ENCODE peak calls at places on chromosomes 4 and X, in five cellular contexts. E, D, F, Z and A are unnamed samples.

GRCh38 chr4:189845145-189845846 is 95.4 kb upstream of the FRG1 start:
- DNase-seq in E (no peak), D (peak; percentile 1), F (peak; percentile 69), Z (no peak), A (no peak)

GRCh38 chrX:155065035-155065734 is 5.8 kb downstream of the CMC4 start:
- DNase-seq in E (no peak), D (peak; percentile 49), F (peak; percentile 68), Z (no peak), A (no peak)

GRCh38 chr4:98794565-98795205 is 134.2 kb downstream of the EIF4E start:
- DNase-seq in E (no peak), D (peak; percentile 73), F (peak; percentile 70), Z (no peak), A (no peak)

GRCh38 chr4:111808174-111808573 is 337.1 kb upstream of the FAM241A start:
- DNase-seq in E (no peak), D (no peak), F (no peak), Z (no peak), A (no peak)

GRCh38 chr4:84260495-84260894 is 238.6 kb downstream of the NKX6-1 start:
- DNase-seq in E (no peak), D (no peak), F (no peak), Z (no peak), A (no peak)

GRCh38 chr4:111154924-111155323 is 532.0 kb upstream of the PITX2 start:
- DNase-seq in E (no peak), D (no peak), F (no peak), Z (no peak), A (no peak)

GRCh38 chr4:45294464-45294863 is 568.1 kb upstream of the GNPDA2 start:
- DNase-seq in E (no peak), D (no peak), F (no peak), Z (no peak), A (no peak)

GRCh38 chr4:183635333-183635732 is 23.7 kb downstream of the RWDD4 start:
- DNase-seq in E (peak; percentile 73), D (no peak), F (no peak), Z (no peak), A (no peak)

GRCh38 chrX:51456246-51456645 is 40.1 kb downstream of the NUDT11 start:
- DNase-seq in E (no peak), D (no peak), F (no peak), Z (no peak), A (no peak)

GRCh38 chr4:74370912-74371311 is 6.0 kb downstream of the EREG start:
- DNase-seq in E (peak; percentile 69), D (peak; percentile 64), F (peak; percentile 75), Z (peak; percentile 70), A (no peak)

GRCh38 chrX:17812763-17813162 is 48.3 kb downstream of the RAI2 start:
- DNase-seq in E (peak; percentile 49), D (no peak), F (peak; percentile 30), Z (no peak), A (no peak)

GRCh38 chrX:1661048-1661921 is 46.4 kb downstream of the ASMT start:
- DNase-seq in E (peak; percentile 80), D (no peak), F (no peak), Z (peak; percentile 60), A (no peak)

GRCh38 chr4:123396294-123397275 is at the start of gene SPRY1:
- DNase-seq in E (peak; percentile 94), D (peak; percentile 88), F (peak; percentile 84), Z (peak; percentile 89), A (peak; percentile 59)

GRCh38 chrX:4764888-4765287 is 1051.4 kb upstream of the PRKX start:
- DNase-seq in E (no peak), D (no peak), F (no peak), Z (no peak), A (no peak)

GRCh38 chrX:139126493-139126892 is 404.0 kb upstream of the F9 start:
- DNase-seq in E (peak; percentile 65), D (no peak), F (peak; percentile 37), Z (no peak), A (no peak)

GRCh38 chr4:1752284-1753041 is 31.1 kb downstream of the TACC3 start:
- DNase-seq in E (no peak), D (peak; percentile 7), F (no peak), Z (no peak), A (no peak)

GRCh38 chrX:54921427-54922021 is 900 bp downstream of the TRO start:
- DNase-seq in E (peak; percentile 92), D (peak; percentile 72), F (peak; percentile 85), Z (no peak), A (peak; percentile 3)

DNA sequence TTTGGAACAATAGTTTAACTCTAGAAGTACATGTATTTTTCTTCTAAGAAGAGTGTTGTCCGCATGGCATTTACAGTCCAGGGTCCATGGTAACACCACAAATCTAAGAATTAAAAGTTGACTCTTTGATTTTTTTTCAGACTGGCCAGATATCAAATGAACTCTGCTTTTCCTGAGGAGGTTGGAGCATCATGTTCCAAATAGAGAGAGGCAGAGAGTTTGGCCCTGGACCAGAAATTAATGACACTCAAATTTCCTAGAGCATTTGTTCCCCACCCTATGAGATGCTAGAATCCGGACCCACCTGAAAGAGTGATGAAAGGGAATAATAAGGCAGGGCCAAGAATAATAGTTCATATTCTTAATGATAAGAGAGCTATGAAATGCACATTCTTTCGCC is 47.0 kb upstream of the NAP1L5 start:
- DNase-seq in E (no peak), D (no peak), F (no peak), Z (no peak), A (no peak)
- H3K27ac ChIP-seq in E (no peak overlapping the region), D (no peak overlapping the region), F (no peak overlapping the region), Z (no peak overlapping the region), A (no peak overlapping the region)

GRCh38 chr4:187207931-187208330 is 484.3 kb upstream of the FAT1 start:
- DNase-seq in E (no peak), D (no peak), F (no peak), Z (no peak), A (no peak)
- H3K27ac ChIP-seq in E (no peak overlapping the region), D (no peak overlapping the region), F (no peak overlapping the region), Z (no peak overlapping the region), A (no peak overlapping the region)

GRCh38 chr4:20287246-20287645 is 35.5 kb downstream of the SLIT2 start:
- DNase-seq in E (no peak), D (no peak), F (no peak), Z (no peak), A (no peak)

GRCh38 chr4:20284990-20285389 is 33.3 kb downstream of the SLIT2 start:
- DNase-seq in E (no peak), D (peak; percentile 77), F (peak; percentile 77), Z (no peak), A (no peak)

GRCh38 chr4:20289782-20290181 is 38.1 kb downstream of the SLIT2 start:
- DNase-seq in E (no peak), D (no peak), F (no peak), Z (no peak), A (no peak)

GRCh38 chr4:20288846-20289512 is 37.3 kb downstream of the SLIT2 start:
- DNase-seq in E (no peak), D (peak; percentile 47), F (peak; percentile 83), Z (no peak), A (no peak)

GRCh38 chr4:20288047-20288650 is 36.4 kb downstream of the SLIT2 start:
- DNase-seq in E (no peak), D (no peak), F (peak; percentile 60), Z (no peak), A (no peak)
- H3K27ac ChIP-seq in E (no peak overlapping the region), D (no peak overlapping the region), F (peak overlapping the region; percentile 49), Z (no peak overlapping the region), A (no peak overlapping the region)

DNA sequence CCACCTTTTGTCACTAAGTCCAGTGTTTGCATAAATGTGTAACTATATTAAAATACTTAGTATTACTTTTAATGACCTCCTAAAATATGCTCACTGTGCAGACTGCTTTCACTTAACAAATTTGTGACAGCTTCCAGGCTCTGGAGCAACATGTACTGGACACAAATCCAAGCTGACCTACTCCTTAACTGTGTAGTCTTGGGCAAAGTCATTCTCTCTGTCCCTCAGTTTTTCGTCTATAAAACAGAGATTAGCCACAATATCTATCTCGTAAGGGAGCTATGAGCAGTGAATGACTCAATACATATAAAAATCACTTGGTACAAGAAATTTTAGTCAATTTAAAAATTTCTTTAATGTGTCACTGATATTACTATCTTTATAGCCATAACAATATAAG is 20.4 kb upstream of the RAB40A start:
- DNase-seq in E (no peak), D (no peak), F (peak; percentile 25), Z (no peak), A (no peak)
- H3K27ac ChIP-seq in E (no peak overlapping the region), D (no peak overlapping the region), F (peak overlapping the region; percentile 35), Z (no peak overlapping the region), A (no peak overlapping the region)